ENCODE peak calls at places on chromosomes 3 and 15, in ten cellular contexts. K is Panc1, J is ascending aorta, M is A549, A is testis, V is brain microvascular endothelial cell, B is gastrocnemius medialis, R is fibroblast of lung, G is cardiac muscle cell, F is ovary. I is an unnamed sample.

GRCh38 chr3:14147617-14148016 is 22.8 kb downstream of the TMEM43 start:
- DNase-seq in B (no peak), J (peak), M (no peak), V (no peak), A (peak), R (no peak), K (no peak), G (no peak), F (peak), I (peak)

GRCh38 chr15:94026458-94026967 is 204.8 kb upstream of the MCTP2 start:
- DNase-seq in M (no peak), K (no peak), R (peak), G (no peak), A (no peak), F (no peak), B (no peak), V (no peak), J (no peak), I (no peak)

GRCh38 chr3:34727700-34728099 is 911.6 kb upstream of the ARPP21 start:
- DNase-seq in J (no peak), R (no peak), A (no peak), K (no peak), B (no peak), M (peak), G (no peak), V (no peak), F (no peak), I (no peak)

GRCh38 chr3:54696313-54696712 is 231.5 kb downstream of the LRTM1 start:
- DNase-seq in G (no peak), F (no peak), K (no peak), J (no peak), R (peak), V (no peak), B (no peak), M (no peak), A (no peak), I (no peak)

GRCh38 chr3:166123576-166123975 is 286.4 kb upstream of the BCHE start:
- DNase-seq in B (no peak), A (no peak), M (no peak), F (no peak), K (no peak), R (peak), J (no peak), G (no peak), V (no peak), I (no peak)

GRCh38 chr3:127598841-127599570 is 795 bp downstream of the MCM2 start:
- DNase-seq in A (no peak), M (no peak), J (no peak), R (no peak), F (no peak), G (no peak), B (no peak), K (no peak), V (no peak), I (no peak)

GRCh38 chr15:98599911-98600685 is 48.2 kb upstream of the IGF1R start:
- DNase-seq in M (no peak), V (peak), J (no peak), G (no peak), B (no peak), R (peak), A (peak), K (no peak), F (peak), I (peak)

GRCh38 chr3:97686258-97686657 is 78.3 kb upstream of the ARL6 start:
- DNase-seq in V (no peak), K (no peak), J (no peak), F (no peak), R (no peak), G (no peak), B (no peak), M (no peak), A (no peak), I (no peak)

GRCh38 chr3:14688525-14688924 is 13.6 kb downstream of the C3orf20 start:
- DNase-seq in J (no peak), B (no peak), M (no peak), F (no peak), G (no peak), A (no peak), V (no peak), R (no peak), K (no peak), I (no peak)

GRCh38 chr3:133799794-133800585 is 5.6 kb upstream of the SRPRB start:
- DNase-seq in J (peak), B (no peak), M (peak), V (no peak), K (no peak), A (peak), G (no peak), F (no peak), R (no peak), I (no peak)

GRCh38 chr3:123313889-123314288 is 112.1 kb downstream of the SEC22A start:
- DNase-seq in M (no peak), V (no peak), F (no peak), J (no peak), A (no peak), G (no peak), K (no peak), B (no peak), R (no peak), I (no peak)

GRCh38 chr15:92391640-92392039 is 2.0 kb upstream of the ST8SIA2 start:
- DNase-seq in F (no peak), B (no peak), V (peak), A (no peak), R (peak), M (peak), G (no peak), K (no peak), J (no peak), I (peak)

GRCh38 chr15:74783072-74783807 is 1.4 kb downstream of the CSK start:
- DNase-seq in G (no peak), V (no peak), R (peak), K (no peak), A (no peak), M (no peak), F (no peak), J (no peak), B (no peak), I (peak)

GRCh38 chr3:149552700-149553099 is 78.2 kb downstream of the TM4SF4 start:
- DNase-seq in J (no peak), G (no peak), B (no peak), V (no peak), R (no peak), M (no peak), F (no peak), K (no peak), A (no peak), I (no peak)

GRCh38 chr15:74543583-74543982 is 2.6 kb downstream of the ARID3B start:
- DNase-seq in G (no peak), J (no peak), R (no peak), B (no peak), F (no peak), V (no peak), M (no peak), K (no peak), A (no peak), I (no peak)

GRCh38 chr3:69120879-69121464 is 1.4 kb downstream of the LMOD3 start:
- DNase-seq in G (peak), V (peak), K (peak), J (peak), R (peak), F (peak), A (peak), B (peak), M (peak), I (peak)

GRCh38 chr3:157104928-157105652 is 54.9 kb downstream of the CCNL1 start:
- DNase-seq in F (no peak), M (no peak), J (no peak), G (peak), K (no peak), R (no peak), V (no peak), A (no peak), B (no peak), I (peak)

GRCh38 chr15:57481038-57481705 is 104.9 kb downstream of the CGNL1 start:
- DNase-seq in J (no peak), G (no peak), B (no peak), R (no peak), M (no peak), V (no peak), F (no peak), K (no peak), A (no peak), I (no peak)

GRCh38 chr3:150286390-150287147 is 121.5 kb upstream of the TSC22D2 start:
- DNase-seq in V (no peak), J (no peak), K (no peak), G (peak), R (peak), M (peak), B (no peak), F (no peak), A (no peak), I (peak)

GRCh38 chr3:16824085-16824696 is 60.6 kb upstream of the PLCL2 start:
- DNase-seq in K (no peak), B (no peak), F (no peak), G (no peak), V (no peak), R (no peak), M (no peak), A (no peak), J (no peak), I (no peak)

GRCh38 chr15:56806147-56806536 is 72.8 kb upstream of the ZNF280D start:
- DNase-seq in J (no peak), A (no peak), R (no peak), B (no peak), V (no peak), G (no peak), F (no peak), M (no peak), K (no peak), I (no peak)

GRCh38 chr15:89837134-89837829 is 22.6 kb upstream of the ANPEP start:
- DNase-seq in G (no peak), F (no peak), M (no peak), J (peak), V (peak), K (no peak), B (no peak), A (no peak), R (peak), I (no peak)

GRCh38 chr15:26682765-26683164 is 90.1 kb downstream of the GABRB3 start:
- DNase-seq in J (no peak), M (no peak), R (no peak), K (no peak), F (no peak), A (no peak), B (no peak), G (no peak), V (no peak), I (peak)

GRCh38 chr15:74857082-74857655 is 14.2 kb upstream of the ULK3 start:
- DNase-seq in G (no peak), F (no peak), R (no peak), M (no peak), J (no peak), V (no peak), K (no peak), B (no peak), A (no peak), I (no peak)

GRCh38 chr3:67018105-67018788 is 20.1 kb downstream of the KBTBD8 start:
- DNase-seq in M (peak), J (no peak), V (no peak), K (no peak), A (peak), B (no peak), G (peak), R (no peak), F (no peak), I (no peak)

GRCh38 chr3:73148653-73149052 is 87.2 kb downstream of the EBLN2 start:
- DNase-seq in M (peak), B (no peak), A (no peak), J (no peak), F (no peak), G (no peak), R (no peak), V (no peak), K (no peak), I (no peak)

GRCh38 chr15:81901323-81901722 is 144.5 kb downstream of the MEX3B start:
- DNase-seq in R (no peak), J (no peak), M (no peak), F (no peak), K (no peak), A (no peak), V (no peak), G (no peak), B (no peak), I (no peak)

GRCh38 chr3:149547954-149548728 is 73.6 kb downstream of the TM4SF4 start:
- DNase-seq in R (peak), K (peak), V (peak), M (peak), G (no peak), F (peak), A (peak), B (peak), J (peak), I (no peak)

GRCh38 chr15:91562698-91563097 is 290.8 kb upstream of the SLCO3A1 start:
- DNase-seq in A (no peak), R (no peak), V (no peak), G (no peak), F (no peak), B (no peak), J (no peak), K (no peak), M (no peak), I (no peak)

GRCh38 chr3:179177611-179178010 is 29.5 kb downstream of the PIK3CA start:
- DNase-seq in J (no peak), R (no peak), B (no peak), K (no peak), M (no peak), G (no peak), V (no peak), F (no peak), A (no peak), I (no peak)

GRCh38 chr3:188881954-188882641 is 289.7 kb upstream of the TPRG1 start:
- DNase-seq in K (peak), R (peak), M (peak), F (no peak), V (peak), A (no peak), B (no peak), J (no peak), G (no peak), I (no peak)

GRCh38 chr3:45318712-45319111 is 69.7 kb upstream of the LARS2 start:
- DNase-seq in B (no peak), K (no peak), G (no peak), M (no peak), A (no peak), R (no peak), V (no peak), J (no peak), F (no peak), I (peak)

GRCh38 chr3:156801746-156802145 is 24.4 kb upstream of the LEKR1 start:
- DNase-seq in B (no peak), M (no peak), R (no peak), G (no peak), J (no peak), A (no peak), F (no peak), V (no peak), K (no peak), I (no peak)

GRCh38 chr15:94478763-94479162 is 247.4 kb downstream of the MCTP2 start:
- DNase-seq in K (no peak), F (no peak), V (no peak), R (no peak), B (no peak), M (no peak), A (no peak), J (no peak), G (no peak), I (no peak)

GRCh38 chr3:146577662-146578061 is 27.5 kb downstream of the PLSCR5 start:
- DNase-seq in F (peak), G (peak), M (peak), V (peak), R (peak), B (no peak), J (no peak), K (no peak), A (peak), I (no peak)

GRCh38 chr3:5095879-5096278 is 26.2 kb upstream of the ARL8B start:
- DNase-seq in A (peak), M (no peak), F (peak), R (peak), B (no peak), K (no peak), J (no peak), G (peak), V (peak), I (peak)

GRCh38 chr15:68620721-68621528 is 42.1 kb downstream of the CORO2B start:
- DNase-seq in A (peak), R (peak), K (no peak), M (no peak), V (peak), G (peak), F (peak), J (peak), B (peak), I (no peak)

GRCh38 chr3:160830792-160831191 is 74.8 kb downstream of the PPM1L start:
- DNase-seq in R (no peak), G (peak), J (no peak), A (no peak), V (peak), M (no peak), B (no peak), K (no peak), F (no peak), I (no peak)
- H3K27ac ChIP-seq in R (no peak), G (no peak), J (no peak), A (no peak), V (no peak), M (no peak), B (no peak), K (no peak), F (no peak), I (no peak)

DNA sequence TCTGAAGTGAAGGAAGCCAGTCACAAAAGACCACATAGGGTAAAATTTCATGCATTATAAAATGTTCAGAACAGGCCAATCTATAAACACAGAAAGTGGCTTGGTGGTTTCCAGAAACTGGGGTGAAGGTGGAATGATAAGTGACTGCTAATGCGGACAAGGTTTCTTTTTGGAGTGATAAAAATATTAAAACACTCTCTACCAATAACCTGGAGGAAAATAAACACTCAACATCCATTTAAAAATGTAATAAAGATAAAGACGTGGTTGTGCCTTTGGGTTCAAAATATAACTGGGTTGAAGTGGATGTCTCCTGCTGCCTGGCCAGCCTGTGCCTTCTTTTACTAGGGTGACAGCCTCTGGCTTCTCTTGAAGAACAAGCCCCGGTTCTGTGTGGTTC is 70.9 kb upstream of the GCNT3 start:
- DNase-seq in F (no peak), G (no peak), J (no peak), R (no peak), B (no peak), A (no peak), K (no peak), M (no peak), V (no peak), I (no peak)
- H3K27ac ChIP-seq in F (no peak), G (no peak), J (no peak), R (no peak), B (no peak), A (no peak), K (no peak), M (peak), V (no peak), I (no peak)

GRCh38 chr15:71294251-71294635 is 179.0 kb downstream of the THSD4 start:
- DNase-seq in A (no peak), K (no peak), R (no peak), M (no peak), B (no peak), V (no peak), F (no peak), G (no peak), J (no peak), I (no peak)
- H3K27ac ChIP-seq in A (no peak), K (peak), R (peak), M (peak), B (no peak), V (peak), F (no peak), G (no peak), J (peak), I (no peak)

DNA sequence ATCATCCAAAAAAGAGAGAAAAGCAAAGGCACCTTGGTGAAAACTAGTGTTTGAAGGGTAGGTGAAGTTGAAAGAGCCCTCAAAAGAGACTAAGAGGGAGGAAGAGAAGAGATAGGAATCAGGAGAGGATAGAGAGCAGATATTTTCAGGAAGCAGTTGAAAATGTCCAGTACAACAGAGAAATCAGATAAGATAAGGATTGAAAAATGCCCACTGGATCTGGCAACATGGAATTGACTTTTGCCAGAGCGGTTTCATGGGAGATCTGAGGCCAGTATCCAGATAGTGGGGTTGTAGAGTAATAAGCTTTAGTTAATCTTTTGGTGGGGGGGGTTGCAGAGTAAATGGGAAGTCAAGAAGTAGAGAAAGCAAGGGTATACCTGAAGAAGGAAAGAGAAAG is 337.4 kb downstream of the IL5RA start:
- DNase-seq in V (no peak), F (no peak), R (no peak), M (no peak), K (no peak), A (no peak), J (no peak), G (no peak), B (no peak), I (no peak)
- H3K27ac ChIP-seq in V (no peak), F (no peak), R (no peak), M (no peak), K (no peak), A (no peak), J (no peak), G (no peak), B (no peak), I (no peak)

GRCh38 chr3:100245146-100245545 is 15.6 kb upstream of the TBC1D23 start:
- DNase-seq in A (no peak), B (no peak), R (peak), J (no peak), M (no peak), F (no peak), V (no peak), G (no peak), K (no peak), I (no peak)
- H3K27ac ChIP-seq in A (no peak), B (no peak), R (no peak), J (no peak), M (no peak), F (no peak), V (no peak), G (no peak), K (no peak), I (no peak)

DNA sequence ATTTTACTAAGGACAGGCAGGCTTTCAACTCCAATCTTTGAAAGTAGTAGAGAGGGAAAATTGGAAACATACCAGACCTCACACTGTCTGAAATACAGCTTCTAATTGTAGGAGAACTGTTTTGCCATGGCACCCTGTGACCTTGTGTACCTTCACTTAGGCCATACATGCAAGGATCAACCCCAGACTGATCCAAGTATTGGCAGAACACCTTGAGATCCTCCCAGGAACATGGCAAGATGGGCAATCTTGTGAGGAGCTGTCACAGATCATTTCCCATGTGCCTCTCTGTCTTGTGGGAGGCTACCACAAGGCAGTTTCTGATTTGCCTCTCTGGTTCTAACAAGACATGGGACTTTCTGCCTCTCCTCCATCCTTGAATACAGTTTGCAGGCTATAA is 53.0 kb upstream of the ARNT2 start:
- DNase-seq in R (no peak), A (no peak), K (no peak), B (no peak), J (no peak), G (no peak), V (no peak), M (no peak), F (no peak), I (no peak)
- H3K27ac ChIP-seq in R (no peak), A (no peak), K (no peak), B (peak), J (no peak), G (no peak), V (no peak), M (no peak), F (no peak), I (no peak)

GRCh38 chr15:78050441-78050809 is 27.1 kb downstream of the TBC1D2B start:
- DNase-seq in B (no peak), R (peak), F (no peak), M (no peak), K (no peak), V (no peak), J (no peak), G (no peak), A (no peak), I (no peak)
- H3K27ac ChIP-seq in B (no peak), R (peak), F (no peak), M (no peak), K (peak), V (peak), J (no peak), G (no peak), A (no peak), I (peak)

DNA sequence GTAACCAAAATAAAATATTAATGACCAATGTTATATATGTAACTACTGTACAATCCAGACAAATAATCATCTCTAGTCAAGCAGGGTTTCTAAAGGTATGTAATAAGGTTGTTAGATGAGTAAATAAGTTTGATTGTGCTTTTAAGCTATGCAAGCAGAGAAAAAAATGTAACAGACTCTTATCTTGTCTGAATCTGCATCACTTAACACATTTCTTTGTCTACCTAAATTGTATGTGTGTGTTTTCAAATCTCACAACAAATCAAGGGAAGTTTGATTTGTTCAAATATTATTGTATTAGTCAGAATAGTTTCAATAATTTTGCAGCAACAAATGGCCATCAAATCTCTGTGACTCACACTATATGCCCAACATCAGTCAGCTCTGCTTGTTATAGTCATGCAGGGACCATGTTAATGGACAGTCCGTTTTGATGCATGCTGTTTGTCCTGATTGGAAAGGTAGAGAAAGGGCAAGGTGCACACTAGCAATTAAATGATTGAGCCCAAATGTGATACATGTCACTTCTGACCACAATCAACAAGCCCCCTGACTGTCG is 349.3 kb upstream of the SATB1 start:
- DNase-seq in A (no peak), R (no peak), G (no peak), F (no peak), M (no peak), V (no peak), J (no peak), B (no peak), K (no peak), I (no peak)
- H3K27ac ChIP-seq in A (no peak), R (no peak), G (no peak), F (no peak), M (no peak), V (no peak), J (no peak), B (no peak), K (no peak), I (no peak)